ENCODE peak calls at places on chromosomes 16 and 17, in six cellular contexts. G is HepG2, E is tibial nerve, V is upper lobe of right lung, U is AG04450, M is GM23248. H is an unnamed sample.

GRCh38 chr16:54407596-54407995 is 121.0 kb upstream of the IRX3 start:
- DNase-seq in G (no peak), E (no peak), V (no peak), U (no peak), M (peak; percentile 78), H (no peak)

GRCh38 chr17:49447603-49448325 is 33.1 kb upstream of the PHB1 start:
- DNase-seq in G (no peak), E (no peak), V (no peak), U (no peak), M (peak; percentile 78), H (no peak)

GRCh38 chr16:26510924-26511323 is 555.8 kb upstream of the C16orf82 start:
- DNase-seq in G (no peak), E (no peak), V (no peak), U (no peak), M (no peak), H (no peak)

GRCh38 chr17:37446027-37446426 is 39.3 kb downstream of the TADA2A start:
- DNase-seq in G (no peak), E (no peak), V (no peak), U (no peak), M (no peak), H (peak; percentile 12)

GRCh38 chr16:29862383-29862883 is 593 bp downstream of the CDIPT start:
- DNase-seq in G (no peak), E (no peak), V (no peak), U (no peak), M (peak; percentile 58), H (peak; percentile 40)

GRCh38 chr16:15986261-15986660 is 36.8 kb downstream of the ABCC1 start:
- DNase-seq in G (no peak), E (no peak), V (no peak), U (no peak), M (no peak), H (no peak)

GRCh38 chr16:20385844-20386832 is 18.4 kb downstream of the PDILT start:
- DNase-seq in G (peak; percentile 67), E (peak; percentile 55), V (peak; percentile 72), U (peak; percentile 6), M (peak; percentile 52), H (peak; percentile 49)

GRCh38 chr16:27690604-27691003 is 140.7 kb downstream of the KATNIP start:
- DNase-seq in G (peak; percentile 26), E (no peak), V (peak; percentile 57), U (no peak), M (peak; percentile 42), H (peak; percentile 66)

GRCh38 chr16:75010427-75010826 is 11.6 kb downstream of the ZNRF1 start:
- DNase-seq in G (no peak), E (no peak), V (no peak), U (no peak), M (no peak), H (no peak)

GRCh38 chr17:32341141-32341856 is 674 bp downstream of the C17orf75 start:
- DNase-seq in G (peak; percentile 58), E (no peak), V (no peak), U (no peak), M (peak; percentile 49), H (no peak)

GRCh38 chr17:8947201-8947600 is 18.3 kb downstream of the PIK3R5 start:
- DNase-seq in G (no peak), E (no peak), V (no peak), U (no peak), M (peak; percentile 24), H (no peak)

GRCh38 chr17:66437466-66438026 is 135.1 kb downstream of the PRKCA start:
- DNase-seq in G (no peak), E (no peak), V (no peak), U (no peak), M (no peak), H (no peak)

GRCh38 chr16:10646228-10646580 is 48.5 kb downstream of the TEKT5 start:
- DNase-seq in G (no peak), E (no peak), V (no peak), U (no peak), M (no peak), H (no peak)

GRCh38 chr17:39605492-39606433 is 2.0 kb downstream of the NEUROD2 start:
- DNase-seq in G (no peak), E (no peak), V (no peak), U (no peak), M (no peak), H (no peak)

GRCh38 chr16:70696952-70697600 is 11.2 kb upstream of the MTSS2 start:
- DNase-seq in G (no peak), E (no peak), V (peak; percentile 82), U (no peak), M (no peak), H (no peak)

GRCh38 chr16:88853336-88853941 is 3.3 kb downstream of the GALNS start:
- DNase-seq in G (no peak), E (no peak), V (peak; percentile 72), U (no peak), M (no peak), H (no peak)

GRCh38 chr16:85697441-85697840 is 8.7 kb upstream of the GINS2 start:
- DNase-seq in G (no peak), E (no peak), V (no peak), U (no peak), M (no peak), H (no peak)

GRCh38 chr16:19005561-19006445 is 22.1 kb downstream of the TMC7 start:
- DNase-seq in G (peak; percentile 100), E (peak; percentile 10), V (no peak), U (no peak), M (peak; percentile 54), H (no peak)

GRCh38 chr17:41594363-41594915 is 7.7 kb upstream of the KRT14 start:
- DNase-seq in G (no peak), E (no peak), V (no peak), U (no peak), M (no peak), H (no peak)

GRCh38 chr17:10119203-10120112 is 78.9 kb downstream of the GAS7 start:
- DNase-seq in G (no peak), E (no peak), V (peak; percentile 82), U (no peak), M (peak; percentile 25), H (no peak)

GRCh38 chr17:74736423-74737298 is at the start of gene RAB37:
- DNase-seq in G (peak; percentile 99), E (no peak), V (peak; percentile 81), U (no peak), M (peak; percentile 40), H (peak; percentile 95)

GRCh38 chr17:13601776-13602551 is at the start of gene HS3ST3A1:
- DNase-seq in G (no peak), E (no peak), V (peak; percentile 66), U (peak; percentile 65), M (peak; percentile 97), H (peak; percentile 71)

GRCh38 chr16:50837324-50837723 is 95.4 kb downstream of the CYLD start:
- DNase-seq in G (no peak), E (no peak), V (no peak), U (no peak), M (no peak), H (no peak)

GRCh38 chr16:56339431-56340195 is 85.7 kb downstream of the AMFR start:
- DNase-seq in G (no peak), E (no peak), V (no peak), U (no peak), M (no peak), H (no peak)

GRCh38 chr17:35314415-35315216 is 58.8 kb downstream of the SLFN11 start:
- DNase-seq in G (no peak), E (no peak), V (no peak), U (no peak), M (peak; percentile 51), H (no peak)

GRCh38 chr17:42623732-42624596 is 14.5 kb downstream of the TUBG1 start:
- DNase-seq in G (no peak), E (no peak), V (no peak), U (no peak), M (no peak), H (no peak)

GRCh38 chr16:89598199-89598598 is 15.2 kb upstream of the DPEP1 start:
- DNase-seq in G (no peak), E (no peak), V (no peak), U (no peak), M (peak; percentile 79), H (peak; percentile 67)

GRCh38 chr17:81276781-81277180 is 18.3 kb downstream of the SLC38A10 start:
- DNase-seq in G (no peak), E (no peak), V (no peak), U (no peak), M (no peak), H (no peak)

GRCh38 chr17:60542066-60542465 is 16.0 kb upstream of the APPBP2 start:
- DNase-seq in G (no peak), E (no peak), V (no peak), U (no peak), M (no peak), H (no peak)

GRCh38 chr17:44386182-44386525 is 3.3 kb downstream of the ITGA2B start:
- DNase-seq in G (no peak), E (no peak), V (no peak), U (no peak), M (no peak), H (no peak)
- H3K4me3 ChIP-seq in G (peak overlapping the region; percentile 61), E (no peak overlapping the region), V (peak overlapping the region; percentile 45), U (peak overlapping the region; percentile 65), M (peak overlapping the region; percentile 74), H (peak overlapping the region; percentile 51)

GRCh38 chr17:73613947-73614655 is 30.1 kb downstream of the SDK2 start:
- DNase-seq in G (no peak), E (no peak), V (no peak), U (no peak), M (no peak), H (peak; percentile 80)

GRCh38 chr17:73611630-73612029 is 32.6 kb downstream of the SDK2 start:
- DNase-seq in G (no peak), E (no peak), V (no peak), U (no peak), M (no peak), H (no peak)

GRCh38 chr17:73613271-73613941 is 30.8 kb downstream of the SDK2 start:
- DNase-seq in G (no peak), E (no peak), V (no peak), U (no peak), M (no peak), H (peak; percentile 99)

GRCh38 chr17:73610331-73610911 is 33.8 kb downstream of the SDK2 start:
- DNase-seq in G (no peak), E (no peak), V (no peak), U (no peak), M (no peak), H (no peak)

GRCh38 chr17:73612074-73612473 is 32.2 kb downstream of the SDK2 start:
- DNase-seq in G (no peak), E (no peak), V (no peak), U (no peak), M (no peak), H (no peak)
- H3K27ac ChIP-seq in G (no peak overlapping the region), E (no peak overlapping the region), V (no peak overlapping the region), U (no peak overlapping the region), M (no peak overlapping the region), H (peak overlapping the region; percentile 90)

DNA sequence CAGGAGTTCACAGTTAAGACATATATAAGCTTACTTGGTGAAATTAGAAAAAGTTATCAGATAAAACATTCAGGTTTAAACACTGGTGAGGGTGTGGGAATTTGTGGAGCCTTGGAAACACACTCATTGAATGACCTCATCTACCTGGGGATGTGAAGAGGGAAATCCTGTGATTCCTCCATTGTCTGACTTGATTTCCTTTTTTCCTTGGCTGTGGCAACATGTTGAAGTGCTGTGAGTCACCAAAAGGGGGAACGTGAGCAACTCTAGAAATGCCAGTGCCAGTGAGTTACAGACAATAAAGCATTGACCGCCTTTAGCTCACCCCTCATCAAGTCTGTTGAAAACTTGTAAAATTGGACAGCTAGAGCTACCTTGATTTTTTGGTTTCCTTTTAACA is 1.8 kb downstream of the HMOX2 start:
- DNase-seq in G (no peak), E (peak; percentile 33), V (no peak), U (no peak), M (peak; percentile 78), H (no peak)
- H3K4me3 ChIP-seq in G (no peak overlapping the region), E (no peak overlapping the region), V (peak overlapping the region; percentile 97), U (no peak overlapping the region), M (no peak overlapping the region), H (peak overlapping the region; percentile 65)

GRCh38 chr17:2695961-2696760 is 15.4 kb downstream of the CLUH start:
- DNase-seq in G (no peak), E (no peak), V (peak; percentile 63), U (no peak), M (no peak), H (no peak)
- H3K27ac ChIP-seq in G (no peak overlapping the region), E (no peak overlapping the region), V (no peak overlapping the region), U (no peak overlapping the region), M (no peak overlapping the region), H (no peak overlapping the region)

H was measured in WERI-Rb-1.